ENCODE peak calls at places on chromosome X, in eight cellular contexts. Z is RWPE2; L is mesenchymal stem cell; G is mammary epithelial cell; Q is NT2/D1; K is suprapubic skin; A is fibroblast of lung; J is CD8-positive, alpha-beta memory T cell. I is an unnamed sample. For H3K27me3 and H3K36me3, the result is how much of the 10 kb centered on the place peaks cover.

GRCh38 chrX:9953396-9953795 is 13.8 kb upstream of the CLDN34 start:
- DNase-seq in Q (no peak), Z (no peak), K (no peak), J (no peak), L (no peak), G (no peak), A (no peak), I (no peak)

GRCh38 chrX:39261446-39262147 is 460.3 kb downstream of the MID1IP1 start:
- DNase-seq in K (no peak), Q (peak), J (no peak), Z (peak), L (peak), G (peak), A (peak), I (peak)

GRCh38 chrX:46678232-46678631 is 80.7 kb downstream of the SLC9A7 start:
- DNase-seq in K (no peak), Q (no peak), A (no peak), L (no peak), J (no peak), Z (no peak), G (no peak), I (no peak)

GRCh38 chrX:94977562-94977961 is 1303.6 kb downstream of the FAM133A start:
- DNase-seq in K (no peak), L (no peak), Q (no peak), J (no peak), G (no peak), A (no peak), Z (no peak), I (no peak)

GRCh38 chrX:77446029-77446585 is 1.1 kb upstream of the FGF16 start:
- DNase-seq in G (no peak), Z (no peak), Q (peak), A (no peak), L (no peak), J (no peak), K (peak), I (peak)

GRCh38 chrX:42466706-42467105 is 311.3 kb downstream of the PPP1R2C start:
- DNase-seq in A (no peak), K (no peak), G (peak), Q (no peak), L (no peak), Z (no peak), J (no peak), I (no peak)

GRCh38 chrX:130174051-130174704 is 2.4 kb downstream of the RAB33A start:
- DNase-seq in L (peak), A (peak), Z (no peak), G (no peak), Q (no peak), K (no peak), J (no peak), I (no peak)

GRCh38 chrX:50407976-50408375 is 62.6 kb downstream of the DGKK start:
- DNase-seq in Z (no peak), Q (no peak), A (no peak), J (no peak), G (no peak), L (no peak), K (no peak), I (peak)

GRCh38 chrX:66635360-66635759 is 3.5 kb downstream of the EDA2R start:
- DNase-seq in A (peak), J (no peak), G (peak), Z (no peak), Q (no peak), L (peak), K (no peak), I (no peak)

GRCh38 chrX:49308604-49309269 is 5.3 kb downstream of the GAGE10 start:
- DNase-seq in J (no peak), L (peak), Z (no peak), K (no peak), Q (no peak), G (peak), A (peak), I (no peak)

GRCh38 chrX:134849390-134849789 is 141.4 kb upstream of the SMIM10 start:
- DNase-seq in L (peak), K (no peak), J (no peak), Q (no peak), Z (no peak), G (peak), A (peak), I (no peak)

GRCh38 chrX:12978205-12979010 is 3.5 kb downstream of the TMSB4X start:
- DNase-seq in J (peak), Q (no peak), L (peak), K (no peak), G (peak), Z (no peak), A (peak), I (peak)

GRCh38 chrX:70033348-70033747 is 16.4 kb downstream of the AWAT2 start:
- DNase-seq in Z (no peak), L (peak), J (no peak), A (peak), Q (peak), K (no peak), G (no peak), I (peak)

GRCh38 chrX:19624754-19625153 is 109.4 kb upstream of the MAP3K15 start:
- DNase-seq in Z (no peak), Q (no peak), J (no peak), G (no peak), K (no peak), L (peak), A (no peak), I (no peak)

GRCh38 chrX:39758791-39759525 is 338.8 kb downstream of the BCOR start:
- DNase-seq in A (no peak), Z (no peak), L (no peak), G (no peak), J (no peak), Q (no peak), K (no peak), I (no peak)

GRCh38 chrX:42754582-42754981 is 23.4 kb downstream of the PPP1R2C start:
- DNase-seq in L (no peak), Z (no peak), K (no peak), A (no peak), Q (no peak), J (no peak), G (no peak), I (no peak)

GRCh38 chrX:143472334-143472938 is 44.8 kb downstream of the SPANXN3 start:
- DNase-seq in G (no peak), Z (no peak), L (no peak), A (no peak), J (no peak), K (no peak), Q (no peak), I (no peak)

GRCh38 chrX:45714864-45715263 is 514.2 kb upstream of the DIPK2B start:
- DNase-seq in J (no peak), K (no peak), G (peak), A (peak), Q (no peak), Z (no peak), L (peak), I (no peak)

GRCh38 chrX:118627084-118627758 is 100.2 kb upstream of the IL13RA1 start:
- DNase-seq in Q (no peak), Z (no peak), G (peak), J (no peak), A (no peak), K (no peak), L (peak), I (peak)

GRCh38 chrX:47540754-47541538 is 20.1 kb upstream of the ARAF start:
- DNase-seq in K (peak), G (peak), L (peak), A (peak), Q (peak), Z (no peak), J (no peak), I (peak)

GRCh38 chrX:47674776-47675175 is 15.8 kb upstream of the UXT start:
- DNase-seq in Z (no peak), A (no peak), Q (no peak), K (no peak), L (no peak), J (no peak), G (no peak), I (no peak)

GRCh38 chrX:95764972-95765451 is 919.6 kb upstream of the DIAPH2 start:
- DNase-seq in A (peak), G (peak), K (no peak), J (no peak), Z (no peak), L (peak), Q (peak), I (peak)

GRCh38 chrX:70141373-70141772 is 8.1 kb downstream of the IGBP1 start:
- DNase-seq in Z (no peak), L (no peak), Q (no peak), G (no peak), K (no peak), A (no peak), J (no peak), I (no peak)

GRCh38 chrX:48025561-48025960 is 18.8 kb downstream of the SPACA5 start:
- DNase-seq in Q (peak), A (peak), J (no peak), K (no peak), G (peak), Z (no peak), L (peak), I (peak)

GRCh38 chrX:48482526-48482925 is 6.5 kb downstream of the FTSJ1 start:
- DNase-seq in Z (no peak), A (no peak), L (no peak), K (no peak), G (no peak), J (no peak), Q (no peak), I (no peak)

GRCh38 chrX:124239911-124240310 is 92.5 kb upstream of the TEX13D start:
- DNase-seq in K (no peak), Q (no peak), Z (no peak), J (no peak), A (no peak), G (no peak), L (no peak), I (no peak)

GRCh38 chrX:82161195-82161594 is 959.3 kb downstream of the SH3BGRL start:
- DNase-seq in Q (no peak), L (no peak), J (no peak), G (no peak), K (no peak), Z (no peak), A (no peak), I (no peak)

DNA sequence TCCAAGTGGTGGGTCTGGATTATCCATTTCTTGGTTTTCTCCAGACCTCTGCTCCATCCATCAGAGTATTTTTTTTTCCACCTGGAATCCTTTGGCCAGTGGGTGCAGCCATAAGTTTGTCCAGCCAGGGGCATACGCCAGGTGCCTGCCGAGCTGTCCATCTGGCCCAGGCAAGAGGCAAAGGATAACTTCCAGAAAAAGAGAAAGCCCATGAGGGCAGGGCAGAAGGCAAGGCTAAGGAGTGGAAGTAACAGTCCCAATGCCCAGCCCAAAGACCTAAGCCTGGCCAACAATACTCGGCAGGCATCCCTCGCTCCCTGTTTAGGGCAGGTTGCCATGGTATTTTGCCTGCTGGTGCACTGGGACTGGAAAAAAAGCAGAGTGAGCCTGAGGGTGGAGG is 39.4 kb downstream of the NHSL2 start:
- DNase-seq in A (no peak), Q (no peak), K (no peak), L (no peak), J (no peak), Z (no peak), G (no peak), I (no peak)
- H3K4me3 ChIP-seq in A (no peak), Q (no peak), K (no peak), L (no peak), J (no peak), Z (no peak), G (no peak), I (no peak)

GRCh38 chrX:97968376-97969104 is 1084.8 kb downstream of the RPA4 start:
- DNase-seq in K (no peak), Z (no peak), L (no peak), J (no peak), Q (peak), A (no peak), G (no peak), I (peak)
- H3K27me3 ChIP-seq in K (under half), Z (under half), L (under half), J (under half), Q (under half), A (under half), G (under half), I (under half)

GRCh38 chrX:131734621-131735020 is 190.7 kb downstream of the OR13H1 start:
- DNase-seq in J (no peak), Z (no peak), Q (no peak), G (peak), K (peak), L (no peak), A (no peak), I (no peak)
- H3K36me3 ChIP-seq in J (under half), Z (under half), Q (under half), G (under half), K (under half), L (under half), A (under half), I (under half)

DNA sequence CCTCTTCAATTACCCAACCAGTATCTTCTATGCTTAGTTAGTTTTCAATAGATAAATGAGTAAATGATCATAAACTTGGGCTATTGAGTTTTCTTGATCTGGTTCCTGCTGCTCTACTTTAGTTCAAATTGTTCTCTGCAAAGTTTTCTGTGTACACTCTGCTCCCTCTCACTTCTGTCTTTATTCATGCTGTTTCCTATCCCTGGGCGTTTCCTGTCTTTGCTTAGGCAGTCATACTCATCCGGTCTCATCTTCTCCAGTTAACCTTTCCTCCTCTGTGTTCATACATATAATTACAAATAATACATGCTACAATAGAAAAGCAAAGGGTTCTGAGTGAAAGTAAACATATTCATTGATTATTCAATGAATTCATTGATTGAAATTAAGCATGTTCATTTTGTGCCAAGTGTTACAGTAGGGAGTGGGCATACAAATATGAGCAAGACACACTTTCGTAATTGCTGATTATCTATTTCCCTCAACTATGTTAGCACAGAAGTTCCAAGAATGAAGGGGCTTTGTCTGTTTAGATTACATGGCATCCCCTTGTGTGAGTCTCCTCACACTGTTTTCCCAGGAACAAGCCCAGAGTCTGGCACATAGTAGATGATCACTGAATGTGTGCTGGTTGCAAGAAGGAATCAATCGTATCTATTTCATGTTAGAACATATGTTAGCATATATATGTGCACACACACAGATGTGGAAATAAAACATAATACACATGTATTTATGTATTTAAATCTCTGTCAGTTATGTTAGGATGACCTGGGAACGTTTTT is 1.1 kb downstream of the RAB39B start:
- DNase-seq in L (no peak), Q (no peak), Z (no peak), A (no peak), K (no peak), J (no peak), G (no peak), I (no peak)
- H3K4me3 ChIP-seq in L (no peak), Q (no peak), Z (no peak), A (peak), K (no peak), J (peak), G (no peak), I (peak)

DNA sequence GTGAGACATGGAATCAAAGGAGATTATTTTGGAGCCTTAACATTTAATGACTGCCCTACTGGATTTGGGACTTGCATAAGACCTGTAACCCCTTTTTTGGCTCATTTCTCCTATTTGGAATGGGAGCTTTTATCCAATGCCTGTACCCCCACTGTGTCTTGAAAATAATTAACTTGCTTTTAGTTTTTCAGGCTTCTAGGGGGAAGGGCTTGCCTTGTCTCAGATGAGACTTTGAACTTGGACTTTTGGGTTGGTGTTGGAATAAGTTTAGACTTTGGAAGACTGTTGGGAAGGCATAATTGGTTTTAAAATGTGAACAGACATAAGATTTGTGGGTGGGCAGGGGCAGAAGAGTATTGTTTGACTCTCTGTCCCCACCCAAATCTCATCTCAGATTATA is 189.1 kb upstream of the POU3F4 start:
- DNase-seq in A (no peak), G (no peak), K (no peak), J (no peak), Z (no peak), L (no peak), Q (no peak), I (no peak)
- H3K27me3 ChIP-seq in A (under half), G (under half), K (under half), J (under half), Z (under half), L (under half), Q (under half), I (under half)

GRCh38 chrX:23704673-23705206 is 37.4 kb downstream of the PRDX4 start:
- DNase-seq in Q (no peak), L (no peak), A (no peak), G (no peak), J (no peak), Z (no peak), K (no peak), I (no peak)
- H3K36me3 ChIP-seq in Q (half or more), L (half or more), A (under half), G (under half), J (under half), Z (under half), K (under half), I (under half)

GRCh38 chrX:151458824-151459223 is 61.8 kb downstream of the VMA21 start:
- DNase-seq in Q (no peak), Z (no peak), G (no peak), L (no peak), A (no peak), K (no peak), J (no peak), I (no peak)
- H3K4me3 ChIP-seq in Q (no peak), Z (no peak), G (no peak), L (no peak), A (no peak), K (no peak), J (no peak), I (no peak)

GRCh38 chrX:120485562-120486520 is 16.7 kb upstream of the LAMP2 start:
- DNase-seq in L (peak), J (peak), K (peak), A (peak), Q (peak), Z (peak), G (peak), I (peak)
- H3K27me3 ChIP-seq in L (under half), J (under half), K (under half), A (under half), Q (under half), Z (under half), G (under half), I (under half)

GRCh38 chrX:68133181-68133580 is 300.1 kb downstream of the OPHN1 start:
- DNase-seq in K (no peak), Z (no peak), Q (no peak), L (no peak), G (no peak), J (no peak), A (no peak), I (no peak)
- H3K36me3 ChIP-seq in K (under half), Z (under half), Q (under half), L (under half), G (under half), J (under half), A (under half), I (under half)

GRCh38 chrX:108736509-108737479 is at the start of gene IRS4:
- DNase-seq in Z (peak), J (no peak), A (no peak), K (no peak), G (peak), Q (peak), L (peak), I (peak)

GRCh38 chrX:108735087-108735679 is 1.2 kb downstream of the IRS4 start:
- DNase-seq in Z (no peak), G (no peak), Q (no peak), J (no peak), K (no peak), L (no peak), A (no peak), I (peak)

GRCh38 chrX:108737754-108738153 is 1.4 kb upstream of the IRS4 start:
- DNase-seq in Z (no peak), G (no peak), J (no peak), A (no peak), K (no peak), L (no peak), Q (no peak), I (no peak)

GRCh38 chrX:108734426-108734825 is 1.9 kb downstream of the IRS4 start:
- DNase-seq in J (no peak), K (no peak), Q (no peak), A (no peak), Z (no peak), G (no peak), L (no peak), I (no peak)

DNA sequence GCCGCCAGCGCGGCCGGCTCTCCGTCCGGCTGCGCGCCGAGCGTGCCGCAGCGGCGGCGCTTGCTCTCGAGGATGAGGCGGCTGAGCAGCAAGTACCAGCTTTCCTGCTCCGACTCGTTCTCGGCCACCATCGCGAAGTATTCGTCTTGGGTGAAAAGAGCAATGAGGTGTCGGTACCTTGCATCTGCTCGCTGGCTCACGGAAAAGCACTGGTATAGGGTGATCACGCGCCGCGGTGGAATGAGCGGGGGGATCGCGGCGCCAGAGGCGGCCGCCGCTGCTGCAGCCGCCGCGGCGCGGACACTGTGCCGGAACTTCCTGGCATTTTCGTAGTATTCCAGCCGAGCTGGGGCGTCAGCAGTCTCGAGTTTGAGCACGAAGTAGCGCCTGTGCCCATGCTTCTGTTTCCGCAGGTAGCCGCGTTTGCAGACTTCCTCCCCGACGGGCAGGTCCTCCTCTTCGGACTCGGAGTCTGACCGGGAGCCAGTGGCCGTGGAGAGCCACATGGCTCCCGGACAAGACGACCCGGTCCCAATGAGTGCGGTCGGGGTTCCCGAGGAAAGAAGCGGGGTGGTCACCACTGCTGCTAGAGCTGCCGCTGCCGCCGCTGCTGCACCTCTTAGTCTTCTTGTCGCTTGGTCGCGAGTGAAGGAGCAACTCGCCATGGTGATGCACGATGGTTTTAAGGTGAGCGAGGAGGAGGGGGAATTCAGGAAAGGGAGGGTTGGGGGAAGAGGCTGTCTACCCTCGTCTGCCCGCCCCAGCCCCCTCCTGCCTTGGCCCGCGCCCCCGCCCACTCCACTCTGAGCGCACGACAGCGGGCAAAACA is 469 bp downstream of the IRS4 start:
- DNase-seq in Z (no peak), G (peak), A (peak), Q (no peak), J (no peak), L (peak), K (no peak), I (peak)
- H3K4me3 ChIP-seq in Z (peak), G (peak), A (peak), Q (peak), J (no peak), L (peak), K (peak), I (peak)

I was measured in H7.